ENCODE peak calls at places on chromosomes 3 and 15, in five cellular contexts. S, C, R, M and U are unnamed samples.

GRCh38 chr3:186532641-186533072 is 11.5 kb downstream of the CRYGS start:
- DNase-seq in S (peak; percentile 17), C (no peak), M (peak; percentile 10), R (no peak), U (no peak)

GRCh38 chr3:190486201-190486865 is 27.6 kb upstream of the IL1RAP start:
- DNase-seq in S (peak; percentile 89), C (peak; percentile 66), R (peak; percentile 8), M (no peak), U (no peak)

GRCh38 chr3:149375164-149375823 is 2.2 kb downstream of the TM4SF1 start:
- DNase-seq in R (no peak), S (no peak), C (no peak), M (no peak), U (no peak)

GRCh38 chr3:157498374-157498773 is 4.8 kb downstream of the VEPH1 start:
- DNase-seq in S (no peak), R (peak; percentile 43), C (no peak), M (no peak), U (no peak)

GRCh38 chr15:84747423-84748273 is 744 bp upstream of the ZNF592 start:
- DNase-seq in R (peak; percentile 62), C (peak; percentile 54), M (no peak), S (peak; percentile 73), U (peak; percentile 60)

GRCh38 chr15:92914768-92915221 is 14.7 kb downstream of the CHD2 start:
- DNase-seq in R (no peak), S (no peak), M (no peak), C (no peak), U (no peak)

GRCh38 chr3:195137638-195138588 is 133.0 kb downstream of the XXYLT1 start:
- DNase-seq in M (no peak), S (no peak), C (no peak), R (no peak), U (no peak)

GRCh38 chr15:29126821-29127461 is 142.7 kb downstream of the NSMCE3 start:
- DNase-seq in C (no peak), R (no peak), S (no peak), M (no peak), U (no peak)

DNA sequence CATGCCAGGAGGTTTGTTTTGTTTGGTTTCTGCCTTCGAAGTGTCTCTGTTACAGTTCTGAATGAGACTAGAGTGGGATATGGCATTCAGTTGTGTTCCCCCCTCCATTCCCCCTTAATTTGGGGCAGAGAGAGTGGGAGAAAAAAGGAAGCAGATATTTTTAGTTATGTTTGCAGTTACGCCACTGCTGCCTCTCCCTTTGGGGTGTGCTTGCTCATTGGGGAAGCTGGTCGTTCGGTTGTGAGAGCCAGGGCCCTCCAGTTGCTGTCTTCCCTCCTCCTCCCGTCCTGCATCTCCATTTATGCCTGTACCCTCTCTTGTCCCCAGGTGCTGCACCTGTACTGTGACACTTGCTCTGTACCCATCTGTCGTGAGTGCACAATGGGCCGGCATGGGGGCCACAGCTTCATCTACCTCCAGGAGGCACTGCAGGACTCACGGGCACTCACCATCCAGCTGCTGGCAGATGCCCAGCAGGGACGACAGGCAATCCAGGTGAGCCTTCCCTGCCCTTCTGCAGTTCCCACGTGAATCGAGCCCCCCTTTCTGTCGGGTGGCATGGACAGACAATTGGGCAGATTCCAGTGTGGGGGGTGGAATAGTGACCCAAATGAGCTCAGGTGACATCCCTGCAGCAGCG is 55.8 kb downstream of the TRIM71 start:
- DNase-seq in C (no peak), M (no peak), S (no peak), R (no peak), U (no peak)
- TF ChIP-seq CTCF in C (no peak), M (no peak), S (no peak), R (no peak), U (no peak)

DNA sequence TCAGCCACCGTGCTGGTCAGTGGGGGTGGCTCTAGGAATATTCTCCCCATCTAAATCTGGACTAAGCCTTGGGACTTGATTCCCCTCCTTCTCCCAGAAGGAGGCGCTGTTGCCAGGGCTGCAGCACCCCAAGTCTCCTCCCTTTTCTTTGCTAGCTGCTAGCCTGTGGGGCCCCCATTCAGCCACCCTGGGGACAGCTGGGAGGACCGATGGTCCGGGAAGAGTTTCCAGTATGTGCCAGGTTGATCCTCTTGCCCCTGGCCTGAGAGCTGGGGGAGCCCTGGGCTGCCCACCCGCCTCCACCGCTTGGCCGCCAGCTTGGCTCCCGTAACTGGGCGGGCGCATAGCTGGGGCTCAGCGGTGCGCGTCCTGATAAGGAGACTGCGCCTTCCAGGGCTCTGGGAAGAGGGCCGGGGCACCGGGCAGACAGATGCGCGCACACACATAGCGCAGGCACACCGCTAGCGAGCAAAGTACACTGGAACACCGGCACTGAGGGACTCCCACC is 4.2 kb downstream of the SMAD6 start:
- DNase-seq in C (no peak), R (no peak), M (no peak), S (peak; percentile 57), U (peak; percentile 65)
- H3K4me3 ChIP-seq in C (no peak overlapping the region), R (peak overlapping the region; percentile 30), M (peak overlapping the region; percentile 22), S (peak overlapping the region; percentile 63), U (peak overlapping the region; percentile 91)

GRCh38 chr3:160685144-160685766 is 8.3 kb downstream of the ARL14 start:
- DNase-seq in C (no peak), S (no peak), M (no peak), R (no peak), U (no peak)

GRCh38 chr3:160684368-160684740 is 7.4 kb downstream of the ARL14 start:
- DNase-seq in S (no peak), R (no peak), C (no peak), M (no peak), U (no peak)

GRCh38 chr3:160691151-160691550 is 14.2 kb downstream of the ARL14 start:
- DNase-seq in M (no peak), R (no peak), C (no peak), S (no peak), U (no peak)

GRCh38 chr3:160691962-160692361 is 15.0 kb downstream of the ARL14 start:
- DNase-seq in M (no peak), R (no peak), S (no peak), C (no peak), U (no peak)

GRCh38 chr3:160686955-160687535 is 10.1 kb downstream of the ARL14 start:
- DNase-seq in M (no peak), R (peak; percentile 14), C (no peak), S (peak; percentile 31), U (peak; percentile 49)
- TF ChIP-seq CTCF in M (peak; percentile 26), R (peak; percentile 46), C (peak; percentile 39), S (peak; percentile 61), U (peak; percentile 33)

DNA sequence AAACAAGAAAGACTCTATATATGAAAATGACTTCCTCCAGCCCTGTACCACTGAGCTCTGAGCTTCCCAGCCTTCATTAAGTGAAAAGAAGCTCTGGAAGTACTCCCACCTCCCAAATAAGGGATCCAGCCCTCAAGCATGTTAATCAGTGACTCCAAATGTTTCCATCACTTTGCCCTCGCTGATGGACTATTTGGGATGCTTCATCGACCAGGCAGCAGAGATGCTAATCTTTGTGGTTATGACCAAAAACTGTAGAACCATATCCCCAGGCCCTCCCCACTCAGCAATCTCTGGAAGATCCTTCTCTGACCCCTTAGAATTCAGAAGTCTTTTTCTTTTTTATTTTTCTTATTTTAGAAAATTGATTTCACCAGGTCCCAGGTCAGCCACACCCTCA is 2.3 kb upstream of the CTDSPL start:
- DNase-seq in M (no peak), R (no peak), S (no peak), C (no peak), U (no peak)
- H3K4me3 ChIP-seq in M (no peak overlapping the region), R (no peak overlapping the region), S (no peak overlapping the region), C (no peak overlapping the region), U (no peak overlapping the region)

DNA sequence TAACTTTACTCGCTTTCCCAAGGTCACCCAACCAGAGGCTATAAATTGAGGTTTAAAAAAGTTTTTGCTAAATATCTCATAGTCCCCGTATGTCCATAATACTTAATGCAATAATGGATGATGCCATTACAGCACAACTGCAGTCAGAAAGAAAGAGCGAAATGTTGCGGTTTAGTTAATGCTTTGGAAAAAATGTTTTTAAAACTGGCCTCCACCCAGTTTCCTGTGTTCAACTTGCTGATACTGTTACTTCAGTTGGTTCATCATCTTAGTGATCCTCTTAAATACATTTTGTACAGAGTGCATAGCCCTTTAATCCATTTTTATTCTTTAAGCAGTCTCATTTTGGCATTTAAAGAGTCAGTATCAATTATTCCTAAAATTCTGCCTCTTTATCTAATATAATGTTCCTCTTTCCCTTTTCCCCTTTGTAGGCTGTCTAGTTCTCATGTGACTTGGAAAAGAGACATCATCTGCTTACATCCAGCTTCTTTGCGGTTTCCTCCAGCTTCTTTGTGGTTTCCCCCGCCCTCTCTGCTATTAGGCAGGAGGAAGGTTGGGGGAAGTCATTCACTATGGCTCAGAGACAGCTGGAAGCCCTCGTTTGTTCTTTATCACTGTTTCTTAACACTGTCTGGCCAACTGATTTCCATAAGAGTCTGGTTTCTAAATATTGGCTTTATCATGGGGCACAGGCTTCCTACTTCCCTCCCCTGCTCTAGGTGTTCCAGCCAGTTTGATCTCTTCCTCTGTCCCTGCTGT is 154.3 kb downstream of the GOLIM4 start:
- DNase-seq in S (peak; percentile 81), C (peak; percentile 94), M (peak; percentile 16), R (peak; percentile 84), U (peak; percentile 89)
- TF ChIP-seq CTCF in S (no peak), C (no peak), M (no peak), R (no peak), U (no peak)